ENCODE peak calls at places on chromosomes 12 and 14, in seven cellular contexts. E is stomach, Y is cardiac muscle cell, T is AG09309, N is uterus, C is bronchial epithelial cell, R is hepatocyte. M is an unnamed sample.
A peak's percentile ranks its signal among the peaks of the same experiment; 100 is the strongest.

GRCh38 chr12:19908825-19909224 is 459.5 kb upstream of the PDE3A start:
- DNase-seq in E (no peak), Y (no peak), T (no peak), N (no peak), C (no peak), R (no peak), M (no peak)

GRCh38 chr12:56154818-56155217 is 2.4 kb downstream of the MYL6B start:
- DNase-seq in E (no peak), Y (no peak), T (no peak), N (no peak), C (no peak), R (no peak), M (no peak)

GRCh38 chr12:131610891-131611290 is 100.0 kb upstream of the SFSWAP start:
- DNase-seq in E (no peak), Y (no peak), T (no peak), N (no peak), C (no peak), R (no peak), M (no peak)

GRCh38 chr14:64279719-64280668 is 14.2 kb downstream of the ESR2 start:
- DNase-seq in E (peak; percentile 28), Y (no peak), T (no peak), N (peak; percentile 34), C (peak; percentile 88), R (no peak), M (no peak)

GRCh38 chr12:119780786-119781434 is 96.2 kb downstream of the CIT start:
- DNase-seq in E (peak; percentile 78), Y (peak; percentile 49), T (no peak), N (peak; percentile 23), C (peak; percentile 80), R (peak; percentile 82), M (peak; percentile 72)

GRCh38 chr12:88944403-88944802 is 364.1 kb upstream of the KITLG start:
- DNase-seq in E (no peak), Y (no peak), T (no peak), N (no peak), C (peak; percentile 85), R (no peak), M (peak; percentile 75)

GRCh38 chr12:71780207-71780822 is 25.7 kb downstream of the RAB21 start:
- DNase-seq in E (peak; percentile 29), Y (peak; percentile 47), T (no peak), N (peak; percentile 31), C (peak; percentile 41), R (peak; percentile 68), M (peak; percentile 59)

GRCh38 chr14:93655078-93655750 is 133.1 kb downstream of the PRIMA1 start:
- DNase-seq in E (no peak), Y (peak; percentile 92), T (peak; percentile 8), N (peak; percentile 53), C (peak; percentile 62), R (peak; percentile 90), M (peak; percentile 72)

DNA sequence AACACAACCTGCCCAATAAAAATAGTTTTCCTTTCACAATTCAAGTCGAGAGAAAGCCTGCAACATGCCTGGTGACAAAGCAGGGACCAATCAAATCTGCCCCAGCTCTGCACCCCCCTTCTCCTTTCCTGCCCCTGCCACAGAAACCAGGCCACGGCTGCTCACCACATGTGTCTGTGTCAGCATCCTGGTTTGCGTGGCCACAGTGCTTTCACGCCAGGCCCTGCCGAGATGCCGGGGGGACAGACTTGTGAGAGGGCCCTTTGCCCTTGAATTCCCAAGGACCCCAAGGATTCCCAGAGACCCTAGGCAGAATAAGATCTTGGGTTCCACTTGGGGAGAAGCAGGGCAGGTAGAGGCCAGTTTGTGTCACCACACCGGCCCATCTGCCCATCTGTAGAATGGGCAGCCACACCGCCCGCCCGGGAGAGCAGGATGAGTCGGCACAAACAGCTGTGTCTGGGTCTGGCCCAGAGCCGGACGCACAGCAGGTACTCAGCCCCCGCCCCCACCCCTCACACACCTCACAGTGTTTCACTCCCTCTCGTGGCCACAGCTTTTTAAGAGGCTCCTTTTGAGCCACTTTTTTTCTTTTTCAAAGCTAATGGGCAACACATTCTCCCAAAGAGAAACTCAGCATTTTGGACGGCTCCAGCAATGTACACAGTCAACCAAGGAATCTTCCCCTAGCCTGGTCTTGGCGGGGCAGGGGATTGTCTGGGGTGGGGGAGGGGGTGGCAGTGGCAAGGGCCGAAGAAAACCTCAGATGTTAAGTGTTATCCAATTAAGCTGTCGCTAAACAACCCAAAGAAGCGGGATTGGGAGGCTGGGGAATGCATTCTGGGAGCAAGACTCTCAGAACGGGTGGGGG is 41.5 kb downstream of the BCL11B start:
- DNase-seq in E (no peak), Y (no peak), T (no peak), N (no peak), C (peak; percentile 25), R (peak; percentile 55), M (peak; percentile 53)
- TF ChIP-seq CTCF in E (no peak), Y (no peak), T (no peak), N (no peak), C (peak; percentile 54), R (peak; percentile 41), M (no peak)

GRCh38 chr12:9065607-9065856 is 50.2 kb downstream of the A2M start:
- DNase-seq in E (no peak), Y (no peak), T (no peak), N (no peak), C (no peak), R (no peak), M (no peak)

GRCh38 chr12:9066755-9067433 is 48.8 kb downstream of the A2M start:
- DNase-seq in E (no peak), Y (no peak), T (no peak), N (no peak), C (peak; percentile 58), R (no peak), M (no peak)

GRCh38 chr12:9066183-9066623 is 49.5 kb downstream of the A2M start:
- DNase-seq in E (no peak), Y (no peak), T (no peak), N (no peak), C (no peak), R (no peak), M (no peak)

GRCh38 chr12:9064815-9065606 is 50.7 kb downstream of the A2M start:
- DNase-seq in E (peak; percentile 93), Y (peak; percentile 73), T (no peak), N (peak; percentile 73), C (peak; percentile 63), R (peak; percentile 93), M (peak; percentile 70)

DNA sequence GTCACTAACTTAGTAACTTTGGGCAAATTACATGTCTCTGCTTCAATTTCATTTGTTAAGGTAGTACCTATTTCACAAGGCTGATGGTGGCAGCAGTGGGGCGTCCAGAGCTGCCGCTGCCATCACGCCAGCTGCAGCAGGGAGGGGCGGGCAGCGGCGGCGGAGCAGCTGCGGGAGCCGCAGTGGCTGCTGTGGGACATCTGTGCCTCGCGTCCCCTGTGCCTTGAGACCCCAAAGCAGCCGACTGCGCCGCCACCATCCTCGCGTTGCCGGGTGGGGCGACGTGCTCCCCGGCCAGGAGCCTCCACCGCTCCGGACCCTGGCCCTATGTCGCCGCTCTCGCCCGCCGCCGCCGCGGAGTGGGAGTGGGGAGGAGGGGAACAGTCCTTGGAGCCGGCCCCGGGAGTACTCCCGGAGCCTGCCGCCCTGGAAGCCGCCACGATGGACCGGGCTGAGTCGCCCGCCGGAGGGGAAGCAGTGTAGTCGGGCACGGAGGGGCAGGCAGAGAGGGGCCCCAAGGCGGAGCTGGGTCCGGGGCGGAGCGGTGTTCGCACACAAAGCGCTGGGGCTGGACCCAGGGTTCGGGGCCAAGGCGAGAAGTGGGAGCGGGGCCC is 51.4 kb downstream of the A2M start:
- DNase-seq in E (peak; percentile 72), Y (peak; percentile 83), T (peak; percentile 5), N (peak; percentile 48), C (peak; percentile 60), R (peak; percentile 90), M (peak; percentile 71)
- TF ChIP-seq CTCF in E (peak; percentile 39), Y (no peak), T (peak; percentile 33), N (peak; percentile 51), C (peak; percentile 48), R (peak; percentile 66), M (peak; percentile 38)

GRCh38 chr12:53987748-53988147 is 2.8 kb downstream of the HOXC10 start:
- DNase-seq in E (no peak), Y (no peak), T (no peak), N (no peak), C (no peak), R (no peak), M (no peak)

GRCh38 chr12:53991077-53991460 is 6.1 kb downstream of the HOXC10 start:
- DNase-seq in E (no peak), Y (no peak), T (no peak), N (no peak), C (no peak), R (no peak), M (no peak)

GRCh38 chr12:53990311-53991076 is 5.5 kb downstream of the HOXC10 start:
- DNase-seq in E (no peak), Y (no peak), T (no peak), N (no peak), C (no peak), R (no peak), M (no peak)

GRCh38 chr12:53988519-53989226 is 3.7 kb downstream of the HOXC10 start:
- DNase-seq in E (no peak), Y (no peak), T (no peak), N (no peak), C (no peak), R (no peak), M (no peak)

GRCh38 chr12:53989227-53990113 is 4.5 kb downstream of the HOXC10 start:
- DNase-seq in E (no peak), Y (peak; percentile 45), T (no peak), N (no peak), C (peak; percentile 12), R (peak; percentile 74), M (peak; percentile 74)
- TF ChIP-seq CTCF in E (no peak), Y (peak; percentile 59), T (peak; percentile 59), N (peak; percentile 6), C (peak; percentile 50), R (peak; percentile 52), M (peak; percentile 62)

GRCh38 chr12:64450057-64450640 is 1.8 kb upstream of the TBK1 start:
- DNase-seq in E (no peak), Y (no peak), T (no peak), N (no peak), C (no peak), R (no peak), M (no peak)

GRCh38 chr12:64450711-64451486 is 1.0 kb upstream of the TBK1 start:
- DNase-seq in E (no peak), Y (peak; percentile 23), T (no peak), N (no peak), C (peak; percentile 10), R (peak; percentile 18), M (peak; percentile 28)

GRCh38 chr12:64456119-64456518 is 4.2 kb downstream of the TBK1 start:
- DNase-seq in E (no peak), Y (no peak), T (no peak), N (no peak), C (no peak), R (no peak), M (no peak)

GRCh38 chr12:64452559-64453329 is 824 bp downstream of the TBK1 start:
- DNase-seq in E (peak; percentile 33), Y (peak; percentile 13), T (peak; percentile 74), N (no peak), C (peak; percentile 98), R (peak; percentile 77), M (peak; percentile 90)

DNA sequence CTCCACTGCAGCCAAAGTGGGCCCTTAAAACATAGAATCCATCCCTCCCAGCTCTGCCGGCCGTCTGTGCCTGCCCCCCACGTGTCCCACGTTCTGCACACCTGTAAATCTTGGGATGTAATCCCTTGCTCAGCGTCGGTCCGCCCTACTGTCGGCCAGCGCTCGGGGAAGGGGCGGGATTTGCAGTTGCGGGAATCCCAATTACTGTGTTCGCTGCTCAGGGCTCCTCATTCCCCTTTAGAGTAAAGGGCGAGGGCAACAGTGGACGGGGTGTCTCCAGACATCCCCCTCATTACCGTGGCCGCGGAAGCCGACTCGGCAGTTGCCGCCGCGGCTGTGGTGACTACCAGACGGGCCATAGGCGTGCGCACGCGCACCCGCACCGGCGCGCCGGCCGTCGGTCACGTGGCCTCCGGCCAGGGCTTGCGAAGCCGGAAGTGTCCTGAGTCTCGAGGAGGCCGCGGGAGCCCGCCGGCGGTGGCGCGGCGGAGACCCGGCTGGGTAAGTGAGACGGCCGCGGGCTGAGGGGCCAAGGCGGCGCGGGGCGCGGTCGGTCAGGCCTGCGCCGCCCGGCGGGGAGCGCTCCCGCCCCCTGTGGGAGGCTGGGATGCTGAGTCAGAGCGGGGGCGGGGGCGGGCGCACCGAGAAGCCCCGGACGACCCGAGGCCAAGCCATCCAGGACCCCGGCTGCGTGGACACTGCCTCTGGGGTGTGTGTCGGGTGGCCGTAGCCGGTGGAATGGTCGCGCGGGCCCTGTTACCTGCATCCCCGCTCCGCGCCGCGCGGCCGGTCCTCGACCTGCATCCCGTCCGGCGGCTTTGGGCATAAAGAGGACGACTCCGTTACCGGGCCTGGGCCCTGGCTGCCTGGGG is at the start of gene TBK1:
- DNase-seq in E (peak; percentile 93), Y (peak; percentile 92), T (peak; percentile 28), N (peak; percentile 86), C (peak; percentile 62), R (peak; percentile 93), M (peak; percentile 81)
- TF ChIP-seq CTCF in E (peak; percentile 20), Y (no peak), T (no peak), N (peak; percentile 20), C (no peak), R (no peak), M (no peak)